ENCODE peak calls at places on chromosome 6, in five cellular contexts. One of them, this sample, is unnamed.

GRCh38 chr6:43804550-43805223 is 34.7 kb downstream of the VEGFA start:
- DNase-seq in astrocyte: no peak
- DNase-seq in cardiac muscle cell: no peak
- DNase-seq in Panc1: no peak
- DNase-seq in Calu3: no peak
- DNase-seq in this sample: no peak

GRCh38 chr6:134534708-134535149 is 216.8 kb upstream of the SGK1 start:
- DNase-seq in astrocyte: peak
- DNase-seq in cardiac muscle cell: no peak
- DNase-seq in Panc1: no peak
- DNase-seq in Calu3: no peak
- DNase-seq in this sample: no peak

GRCh38 chr6:166775180-166775922 is 148.3 kb upstream of the RPS6KA2 start:
- DNase-seq in Calu3: peak
- DNase-seq in astrocyte: peak
- DNase-seq in cardiac muscle cell: peak
- DNase-seq in Panc1: peak
- DNase-seq in this sample: peak

GRCh38 chr6:36128793-36129192 is 1.5 kb upstream of the MAPK13 start:
- DNase-seq in Calu3: no peak
- DNase-seq in Panc1: no peak
- DNase-seq in cardiac muscle cell: no peak
- DNase-seq in astrocyte: no peak
- DNase-seq in this sample: no peak

GRCh38 chr6:2021713-2022125 is 223.7 kb downstream of the GMDS start:
- DNase-seq in Calu3: peak
- DNase-seq in astrocyte: peak
- DNase-seq in Panc1: no peak
- DNase-seq in cardiac muscle cell: peak
- DNase-seq in this sample: no peak

GRCh38 chr6:148414836-148415235 is 72.2 kb downstream of the SASH1 start:
- DNase-seq in astrocyte: peak
- DNase-seq in cardiac muscle cell: peak
- DNase-seq in Panc1: no peak
- DNase-seq in Calu3: no peak
- DNase-seq in this sample: no peak

GRCh38 chr6:166737231-166737630 is 110.2 kb upstream of the RPS6KA2 start:
- DNase-seq in cardiac muscle cell: no peak
- DNase-seq in astrocyte: peak
- DNase-seq in Calu3: peak
- DNase-seq in Panc1: no peak
- DNase-seq in this sample: no peak

GRCh38 chr6:31707701-31708100 is 1.0 kb downstream of the LY6G6F start:
- DNase-seq in astrocyte: no peak
- DNase-seq in Panc1: no peak
- DNase-seq in Calu3: no peak
- DNase-seq in cardiac muscle cell: no peak
- DNase-seq in this sample: no peak

GRCh38 chr6:142303191-142303564 is 1.4 kb downstream of the ADGRG6 start:
- DNase-seq in cardiac muscle cell: no peak
- DNase-seq in Panc1: no peak
- DNase-seq in astrocyte: no peak
- DNase-seq in Calu3: no peak
- DNase-seq in this sample: no peak

GRCh38 chr6:116568851-116569755 is 2.2 kb upstream of the RWDD1 start:
- DNase-seq in Panc1: no peak
- DNase-seq in Calu3: no peak
- DNase-seq in astrocyte: no peak
- DNase-seq in cardiac muscle cell: no peak
- DNase-seq in this sample: no peak

GRCh38 chr6:19802656-19803055 is 34.5 kb upstream of the ID4 start:
- DNase-seq in Calu3: no peak
- DNase-seq in astrocyte: no peak
- DNase-seq in Panc1: no peak
- DNase-seq in cardiac muscle cell: no peak
- DNase-seq in this sample: no peak

GRCh38 chr6:165883851-165884640 is 221.0 kb upstream of the PDE10A start:
- DNase-seq in astrocyte: peak
- DNase-seq in cardiac muscle cell: peak
- DNase-seq in Calu3: peak
- DNase-seq in Panc1: no peak
- DNase-seq in this sample: no peak

GRCh38 chr6:138432063-138432356 is 28.0 kb downstream of the HEBP2 start:
- DNase-seq in cardiac muscle cell: no peak
- DNase-seq in Calu3: no peak
- DNase-seq in astrocyte: no peak
- DNase-seq in Panc1: no peak
- DNase-seq in this sample: no peak

GRCh38 chr6:138431276-138432062 is 27.4 kb downstream of the HEBP2 start:
- DNase-seq in cardiac muscle cell: no peak
- DNase-seq in astrocyte: no peak
- DNase-seq in Calu3: no peak
- DNase-seq in Panc1: no peak
- DNase-seq in this sample: no peak

GRCh38 chr6:138429731-138430130 is 25.7 kb downstream of the HEBP2 start:
- DNase-seq in astrocyte: peak
- DNase-seq in cardiac muscle cell: no peak
- DNase-seq in Panc1: no peak
- DNase-seq in Calu3: no peak
- DNase-seq in this sample: no peak

GRCh38 chr6:138428943-138429616 is 25.1 kb downstream of the HEBP2 start:
- DNase-seq in Panc1: no peak
- DNase-seq in Calu3: no peak
- DNase-seq in astrocyte: peak
- DNase-seq in cardiac muscle cell: peak
- DNase-seq in this sample: no peak

GRCh38 chr6:138430361-138431145 is 26.5 kb downstream of the HEBP2 start:
- DNase-seq in astrocyte: no peak
- DNase-seq in cardiac muscle cell: no peak
- DNase-seq in Calu3: no peak
- DNase-seq in Panc1: no peak
- DNase-seq in this sample: no peak
- TF ChIP-seq CTCF in astrocyte: no peak
- TF ChIP-seq CTCF in cardiac muscle cell: no peak
- TF ChIP-seq CTCF in Calu3: no peak
- TF ChIP-seq CTCF in Panc1: no peak
- TF ChIP-seq CTCF in this sample: no peak

GRCh38 chr6:108568101-108568500 is 7.4 kb downstream of the FOXO3 start:
- DNase-seq in Panc1: no peak
- DNase-seq in astrocyte: no peak
- DNase-seq in Calu3: no peak
- DNase-seq in cardiac muscle cell: no peak
- DNase-seq in this sample: no peak

GRCh38 chr6:108574457-108575149 is 13.9 kb downstream of the FOXO3 start:
- DNase-seq in Calu3: no peak
- DNase-seq in Panc1: no peak
- DNase-seq in cardiac muscle cell: no peak
- DNase-seq in astrocyte: no peak
- DNase-seq in this sample: no peak

GRCh38 chr6:108565893-108566292 is 5.2 kb downstream of the FOXO3 start:
- DNase-seq in Calu3: no peak
- DNase-seq in Panc1: no peak
- DNase-seq in cardiac muscle cell: peak
- DNase-seq in astrocyte: peak
- DNase-seq in this sample: no peak

GRCh38 chr6:108566406-108566805 is 5.7 kb downstream of the FOXO3 start:
- DNase-seq in Panc1: no peak
- DNase-seq in cardiac muscle cell: no peak
- DNase-seq in Calu3: no peak
- DNase-seq in astrocyte: no peak
- DNase-seq in this sample: no peak

DNA sequence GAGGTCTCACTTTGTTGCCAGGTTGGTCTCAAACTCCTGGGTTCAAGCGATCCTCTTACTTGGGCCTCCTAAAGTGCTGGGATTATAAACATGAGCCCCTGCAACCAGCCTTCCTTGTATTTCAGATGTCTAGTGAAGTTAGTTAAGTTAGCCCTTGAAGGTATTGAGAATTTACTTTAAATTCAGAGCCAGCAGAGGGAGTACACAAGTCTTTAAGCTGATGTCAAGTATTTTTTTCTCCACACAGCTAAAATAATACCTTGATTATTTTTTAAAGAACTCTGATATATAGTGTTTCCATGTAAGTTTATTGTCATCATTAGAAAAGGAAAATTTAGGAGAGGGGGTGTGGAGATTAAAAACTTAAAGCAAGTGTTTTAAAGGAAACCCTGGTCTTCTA is 9.8 kb downstream of the FOXO3 start:
- DNase-seq in cardiac muscle cell: no peak
- DNase-seq in astrocyte: no peak
- DNase-seq in Panc1: no peak
- DNase-seq in Calu3: no peak
- DNase-seq in this sample: no peak
- TF ChIP-seq CTCF in cardiac muscle cell: peak
- TF ChIP-seq CTCF in astrocyte: no peak
- TF ChIP-seq CTCF in Panc1: peak
- TF ChIP-seq CTCF in Calu3: no peak
- TF ChIP-seq CTCF in this sample: no peak

GRCh38 chr6:157019733-157020132 is 242.6 kb downstream of the ARID1B start:
- DNase-seq in Calu3: no peak
- DNase-seq in cardiac muscle cell: peak
- DNase-seq in astrocyte: no peak
- DNase-seq in Panc1: no peak
- DNase-seq in this sample: no peak
- TF ChIP-seq CTCF in Calu3: no peak
- TF ChIP-seq CTCF in cardiac muscle cell: no peak
- TF ChIP-seq CTCF in astrocyte: no peak
- TF ChIP-seq CTCF in Panc1: no peak
- TF ChIP-seq CTCF in this sample: no peak

GRCh38 chr6:92810913-92811312 is 608.4 kb downstream of the EPHA7 start:
- DNase-seq in astrocyte: no peak
- DNase-seq in cardiac muscle cell: peak
- DNase-seq in Panc1: peak
- DNase-seq in Calu3: peak
- DNase-seq in this sample: peak
- TF ChIP-seq CTCF in astrocyte: peak
- TF ChIP-seq CTCF in cardiac muscle cell: peak
- TF ChIP-seq CTCF in Panc1: peak
- TF ChIP-seq CTCF in Calu3: peak
- TF ChIP-seq CTCF in this sample: peak

GRCh38 chr6:14258117-14258516 is 140.5 kb downstream of the CD83 start:
- DNase-seq in astrocyte: peak
- DNase-seq in cardiac muscle cell: no peak
- DNase-seq in Calu3: no peak
- DNase-seq in Panc1: no peak
- DNase-seq in this sample: no peak

GRCh38 chr6:14258695-14259655 is 141.4 kb downstream of the CD83 start:
- DNase-seq in Calu3: no peak
- DNase-seq in astrocyte: no peak
- DNase-seq in cardiac muscle cell: no peak
- DNase-seq in Panc1: no peak
- DNase-seq in this sample: no peak

GRCh38 chr6:14254505-14254904 is 136.9 kb downstream of the CD83 start:
- DNase-seq in cardiac muscle cell: no peak
- DNase-seq in astrocyte: no peak
- DNase-seq in Panc1: no peak
- DNase-seq in Calu3: no peak
- DNase-seq in this sample: no peak

GRCh38 chr6:14252271-14252850 is 134.8 kb downstream of the CD83 start:
- DNase-seq in Calu3: no peak
- DNase-seq in astrocyte: no peak
- DNase-seq in cardiac muscle cell: no peak
- DNase-seq in Panc1: no peak
- DNase-seq in this sample: no peak

DNA sequence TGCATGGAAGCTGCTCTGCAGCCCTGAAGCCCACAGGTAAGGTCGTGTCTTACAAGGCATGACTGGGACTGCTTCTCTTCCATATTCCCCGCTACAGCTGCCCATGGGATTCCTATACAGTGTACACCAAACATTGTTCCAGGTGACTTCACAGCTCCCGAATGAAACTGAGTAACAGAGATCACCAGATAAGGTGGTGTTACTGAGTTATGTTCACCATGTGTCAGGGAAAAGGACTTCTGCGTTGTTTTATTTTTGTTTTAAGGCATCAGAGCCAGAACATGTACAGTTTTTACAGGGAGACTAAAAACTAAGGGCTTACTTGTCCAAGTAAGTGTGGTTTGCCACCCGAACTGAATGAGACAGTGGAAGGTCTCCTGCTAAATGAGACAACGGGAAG is 138.3 kb downstream of the CD83 start:
- DNase-seq in astrocyte: no peak
- DNase-seq in Calu3: no peak
- DNase-seq in Panc1: no peak
- DNase-seq in cardiac muscle cell: no peak
- DNase-seq in this sample: no peak
- TF ChIP-seq CTCF in astrocyte: no peak
- TF ChIP-seq CTCF in Calu3: no peak
- TF ChIP-seq CTCF in Panc1: no peak
- TF ChIP-seq CTCF in cardiac muscle cell: no peak
- TF ChIP-seq CTCF in this sample: no peak

This sample was measured in neural crest cell.